ENCODE peak calls at places on chromosomes 2 and 18, in eight cellular contexts. O is left lung; M is cardiac muscle cell; Q is lung; G is right cardiac atrium; W is effector memory CD4-positive, alpha-beta T cell; L is dorsolateral prefrontal cortex; P is endothelial cell of umbilical vein. T is an unnamed sample.

GRCh38 chr18:48997985-48998831 is 47.4 kb upstream of the SMAD7 start:
- DNase-seq in W (no peak), O (peak), L (peak), G (peak), M (peak), P (peak), Q (peak), T (peak)

GRCh38 chr2:42342795-42343241 is 18.2 kb downstream of the COX7A2L start:
- DNase-seq in P (no peak), M (no peak), Q (no peak), O (no peak), L (no peak), G (peak), W (no peak), T (no peak)

GRCh38 chr18:470661-471501 is 29.6 kb downstream of the COLEC12 start:
- DNase-seq in Q (no peak), M (no peak), G (no peak), P (peak), W (no peak), O (no peak), L (no peak), T (no peak)

GRCh38 chr2:117686699-117687098 is 127.8 kb upstream of the DDX18 start:
- DNase-seq in Q (no peak), L (no peak), W (no peak), O (no peak), M (no peak), P (no peak), G (no peak), T (no peak)

GRCh38 chr2:234189230-234189629 is 138.7 kb downstream of the SPP2 start:
- DNase-seq in Q (no peak), W (no peak), L (no peak), P (no peak), G (no peak), O (no peak), M (no peak), T (no peak)

GRCh38 chr18:46578987-46579386 is 78.0 kb downstream of the LOXHD1 start:
- DNase-seq in Q (no peak), L (no peak), M (no peak), O (no peak), P (no peak), G (no peak), W (no peak), T (no peak)

GRCh38 chr2:138333677-138334076 is 167.9 kb upstream of the SPOPL start:
- DNase-seq in P (no peak), G (no peak), Q (no peak), M (no peak), W (no peak), L (no peak), O (no peak), T (no peak)

GRCh38 chr2:45833968-45834344 is 182.5 kb downstream of the PRKCE start:
- DNase-seq in O (no peak), Q (no peak), G (no peak), L (no peak), M (no peak), P (no peak), W (no peak), T (no peak)

GRCh38 chr18:26133652-26134051 is at the start of gene PSMA8:
- DNase-seq in Q (no peak), M (no peak), L (no peak), W (peak), P (peak), G (peak), O (no peak), T (no peak)

GRCh38 chr2:102082591-102083586 is 59.7 kb upstream of the IL1R1 start:
- DNase-seq in W (no peak), Q (peak), L (no peak), P (peak), O (peak), M (no peak), G (no peak), T (peak)

GRCh38 chr2:157246212-157247067 is 11.1 kb upstream of the GALNT5 start:
- DNase-seq in L (no peak), P (no peak), O (no peak), M (no peak), W (no peak), Q (no peak), G (no peak), T (no peak)

GRCh38 chr2:38176619-38177021 is 100.7 kb upstream of the CYP1B1 start:
- DNase-seq in P (no peak), O (no peak), Q (no peak), G (no peak), M (no peak), W (no peak), L (no peak), T (no peak)

GRCh38 chr2:238974510-238975166 is 126.8 kb downstream of the TWIST2 start:
- DNase-seq in O (no peak), L (no peak), G (no peak), Q (no peak), M (no peak), W (no peak), P (peak), T (no peak)

GRCh38 chr2:209322905-209323517 is 100.8 kb upstream of the MAP2 start:
- DNase-seq in W (no peak), G (no peak), L (no peak), O (no peak), P (no peak), M (no peak), Q (no peak), T (no peak)

GRCh38 chr2:46574457-46575354 is 95.3 kb downstream of the TMEM247 start:
- DNase-seq in M (no peak), L (no peak), W (no peak), O (no peak), G (no peak), P (no peak), Q (no peak), T (no peak)

GRCh38 chr2:98658816-98659486 is 50.6 kb downstream of the UNC50 start:
- DNase-seq in G (no peak), O (no peak), Q (no peak), L (no peak), M (no peak), W (peak), P (no peak), T (no peak)

GRCh38 chr2:6011871-6012380 is 319.7 kb downstream of the SOX11 start:
- DNase-seq in Q (no peak), G (no peak), W (no peak), O (no peak), M (no peak), P (no peak), L (no peak), T (no peak)

GRCh38 chr18:48036641-48037421 is 106.4 kb upstream of the SMAD2 start:
- DNase-seq in M (no peak), P (no peak), O (peak), W (no peak), L (no peak), G (no peak), Q (no peak), T (no peak)

GRCh38 chr2:173831312-173832229 is 133.6 kb downstream of the SP3 start:
- DNase-seq in O (peak), Q (peak), L (no peak), W (no peak), G (peak), P (no peak), M (peak), T (no peak)

GRCh38 chr2:189407944-189408209 is 33.4 kb upstream of the WDR75 start:
- DNase-seq in G (no peak), O (no peak), Q (no peak), P (no peak), L (no peak), M (no peak), W (no peak), T (no peak)

GRCh38 chr2:189408294-189408693 is 33.0 kb upstream of the WDR75 start:
- DNase-seq in W (no peak), O (no peak), P (peak), G (no peak), L (no peak), M (no peak), Q (no peak), T (no peak)

GRCh38 chr2:189407161-189407943 is 33.9 kb upstream of the WDR75 start:
- DNase-seq in L (no peak), Q (no peak), W (no peak), M (no peak), G (no peak), P (peak), O (no peak), T (no peak)

GRCh38 chr2:189409136-189409535 is 32.1 kb upstream of the WDR75 start:
- DNase-seq in L (no peak), Q (no peak), W (no peak), M (no peak), G (no peak), O (no peak), P (peak), T (no peak)

GRCh38 chr2:189406612-189407011 is 34.7 kb upstream of the WDR75 start:
- DNase-seq in L (no peak), G (no peak), O (no peak), M (no peak), W (no peak), Q (no peak), P (no peak), T (no peak)
- H3K27ac ChIP-seq in L (no peak), G (no peak), O (peak), M (no peak), W (no peak), Q (no peak), P (no peak), T (no peak)

DNA sequence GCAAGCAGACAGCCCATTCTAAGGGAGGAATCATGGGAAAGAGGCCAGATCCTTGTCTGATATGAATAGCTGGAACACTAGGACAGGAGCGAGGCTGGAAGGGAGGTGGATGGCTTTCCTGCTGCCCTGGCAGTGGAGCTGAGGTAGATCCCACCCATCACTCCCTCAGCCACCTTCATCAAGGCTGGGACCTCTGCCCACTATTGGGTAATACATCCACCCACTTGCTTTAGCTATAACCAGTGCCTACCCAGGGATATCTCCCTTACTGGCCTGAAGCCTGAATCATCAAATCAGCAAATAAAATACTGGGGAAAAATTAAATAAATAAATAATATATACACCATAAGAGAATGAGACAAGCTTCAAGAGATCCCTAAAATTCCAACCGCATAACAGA is 183.2 kb upstream of the KYNU start:
- DNase-seq in G (no peak), M (no peak), O (no peak), W (no peak), L (no peak), P (no peak), Q (no peak), T (no peak)
- H3K27ac ChIP-seq in G (no peak), M (no peak), O (no peak), W (no peak), L (no peak), P (no peak), Q (no peak), T (no peak)

GRCh38 chr2:237823544-237823943 is 25.0 kb downstream of the RBM44 start:
- DNase-seq in O (no peak), P (no peak), L (no peak), Q (no peak), W (no peak), M (no peak), G (no peak), T (no peak)
- H3K27ac ChIP-seq in O (no peak), P (no peak), L (no peak), Q (no peak), W (no peak), M (no peak), G (no peak), T (no peak)

GRCh38 chr18:9869713-9870430 is 15.9 kb upstream of the TXNDC2 start:
- DNase-seq in Q (no peak), M (no peak), O (no peak), G (no peak), W (no peak), P (peak), L (no peak), T (peak)
- H3K27ac ChIP-seq in Q (no peak), M (no peak), O (no peak), G (no peak), W (no peak), P (peak), L (no peak), T (peak)

GRCh38 chr2:16064719-16065118 is 124.4 kb downstream of the MYCN start:
- DNase-seq in O (no peak), P (no peak), L (no peak), M (no peak), Q (no peak), G (no peak), W (no peak), T (no peak)
- H3K27ac ChIP-seq in O (no peak), P (no peak), L (no peak), M (no peak), Q (no peak), G (no peak), W (no peak), T (no peak)